ENCODE peak calls at places on chromosome 16, in seven cellular contexts. X is fibroblast of pulmonary artery, O is type B pancreatic cell, W is endothelial cell, Z is GM06990, T is fibroblast of lung, I is HFFc6. V is an unnamed sample.
A peak's percentile ranks its signal among the peaks of the same experiment; 100 is the strongest.

GRCh38 chr16:19515765-19516164 is 6.1 kb downstream of the GDE1 start:
- DNase-seq in X (no peak), O (no peak), W (no peak), Z (no peak), T (no peak), I (no peak), V (no peak)

GRCh38 chr16:50974438-50975036 is 176.5 kb downstream of the SALL1 start:
- DNase-seq in X (no peak), O (no peak), W (no peak), Z (no peak), T (no peak), I (no peak), V (no peak)

GRCh38 chr16:83046664-83047063 is 419.9 kb downstream of the CDH13 start:
- DNase-seq in X (peak; percentile 29), O (no peak), W (no peak), Z (no peak), T (no peak), I (no peak), V (no peak)

GRCh38 chr16:47037396-47037745 is 63.9 kb upstream of the DNAJA2 start:
- DNase-seq in X (peak; percentile 16), O (no peak), W (no peak), Z (no peak), T (no peak), I (no peak), V (no peak)

GRCh38 chr16:54402270-54402669 is 115.7 kb upstream of the IRX3 start:
- DNase-seq in X (no peak), O (no peak), W (no peak), Z (no peak), T (no peak), I (peak; percentile 43), V (no peak)

GRCh38 chr16:4475880-4476790 is at the start of gene HMOX2:
- DNase-seq in X (peak; percentile 91), O (peak; percentile 94), W (peak; percentile 95), Z (peak; percentile 98), T (peak; percentile 87), I (peak; percentile 84), V (peak; percentile 88)

GRCh38 chr16:84571010-84571409 is 46.9 kb downstream of the COTL1 start:
- DNase-seq in X (no peak), O (no peak), W (no peak), Z (no peak), T (no peak), I (no peak), V (no peak)

GRCh38 chr16:12426122-12426521 is 377.6 kb downstream of the CPPED1 start:
- DNase-seq in X (no peak), O (no peak), W (no peak), Z (no peak), T (peak; percentile 6), I (peak; percentile 3), V (no peak)

GRCh38 chr16:57574086-57574485 is 31.6 kb downstream of the ADGRG5 start:
- DNase-seq in X (no peak), O (peak; percentile 58), W (no peak), Z (no peak), T (no peak), I (no peak), V (no peak)

GRCh38 chr16:3652373-3653037 is 2.0 kb upstream of the DNASE1 start:
- DNase-seq in X (no peak), O (peak; percentile 48), W (no peak), Z (no peak), T (no peak), I (no peak), V (no peak)

GRCh38 chr16:64440005-64440404 is 681.9 kb downstream of the CDH11 start:
- DNase-seq in X (no peak), O (no peak), W (no peak), Z (no peak), T (no peak), I (no peak), V (no peak)

GRCh38 chr16:1073566-1074378 is 1.2 kb downstream of the SSTR5 start:
- DNase-seq in X (no peak), O (no peak), W (no peak), Z (no peak), T (no peak), I (no peak), V (no peak)

GRCh38 chr16:1688807-1689560 is 10.9 kb downstream of the JPT2 start:
- DNase-seq in X (peak; percentile 61), O (no peak), W (no peak), Z (no peak), T (peak; percentile 28), I (no peak), V (no peak)

GRCh38 chr16:85004587-85005205 is 6.6 kb downstream of the ZDHHC7 start:
- DNase-seq in X (peak; percentile 81), O (no peak), W (no peak), Z (no peak), T (peak; percentile 90), I (peak; percentile 85), V (no peak)

GRCh38 chr16:27174007-27174406 is 29.3 kb upstream of the KDM8 start:
- DNase-seq in X (no peak), O (no peak), W (no peak), Z (peak; percentile 44), T (no peak), I (no peak), V (no peak)

GRCh38 chr16:53882310-53882709 is 178.4 kb downstream of the FTO start:
- DNase-seq in X (no peak), O (no peak), W (no peak), Z (no peak), T (no peak), I (no peak), V (no peak)

GRCh38 chr16:12903325-12904040 is 2.1 kb downstream of the SHISA9 start:
- DNase-seq in X (no peak), O (no peak), W (peak; percentile 28), Z (no peak), T (no peak), I (no peak), V (peak; percentile 12)

GRCh38 chr16:49750341-49751011 is 105.4 kb downstream of the ZNF423 start:
- DNase-seq in X (peak; percentile 24), O (no peak), W (no peak), Z (no peak), T (no peak), I (no peak), V (no peak)

GRCh38 chr16:1908081-1908633 is 10.1 kb downstream of the HS3ST6 start:
- DNase-seq in X (no peak), O (no peak), W (no peak), Z (no peak), T (no peak), I (no peak), V (no peak)

GRCh38 chr16:74813109-74813641 is 38.6 kb upstream of the FA2H start:
- DNase-seq in X (peak; percentile 64), O (peak; percentile 86), W (peak; percentile 89), Z (peak; percentile 82), T (peak; percentile 65), I (peak; percentile 45), V (peak; percentile 82)

GRCh38 chr16:86575754-86576557 is 2.4 kb upstream of the FOXL1 start:
- DNase-seq in X (peak; percentile 95), O (peak; percentile 85), W (peak; percentile 76), Z (peak; percentile 48), T (peak; percentile 99), I (peak; percentile 95), V (peak; percentile 83)

GRCh38 chr16:6484931-6485330 is 847.7 kb upstream of the RBFOX1 start:
- DNase-seq in X (no peak), O (no peak), W (no peak), Z (no peak), T (no peak), I (no peak), V (no peak)

GRCh38 chr16:24499193-24499814 is 40.1 kb upstream of the RBBP6 start:
- DNase-seq in X (peak; percentile 29), O (no peak), W (peak; percentile 71), Z (no peak), T (peak; percentile 22), I (peak; percentile 35), V (peak; percentile 41)

GRCh38 chr16:2160915-2161551 is 5.5 kb downstream of the TRAF7 start:
- DNase-seq in X (peak; percentile 39), O (no peak), W (no peak), Z (no peak), T (peak; percentile 67), I (no peak), V (no peak)

GRCh38 chr16:73890524-73891500 is 405.8 kb upstream of the PSMD7 start:
- DNase-seq in X (peak; percentile 2), O (no peak), W (no peak), Z (no peak), T (peak; percentile 52), I (no peak), V (peak; percentile 5)

GRCh38 chr16:83233153-83233552 is 574.6 kb upstream of the HSBP1 start:
- DNase-seq in X (peak; percentile 7), O (no peak), W (no peak), Z (no peak), T (peak; percentile 38), I (no peak), V (no peak)

GRCh38 chr16:56401482-56401881 is 23.9 kb downstream of the AMFR start:
- DNase-seq in X (no peak), O (no peak), W (peak; percentile 31), Z (no peak), T (no peak), I (no peak), V (no peak)
- TF ChIP-seq CTCF in X (peak; percentile 27), O (peak; percentile 54), W (peak; percentile 13), Z (peak; percentile 37), T (no peak), I (peak; percentile 59), V (peak; percentile 50)

GRCh38 chr16:81633147-81633619 is 145.9 kb upstream of the PLCG2 start:
- DNase-seq in X (no peak), O (no peak), W (no peak), Z (no peak), T (no peak), I (no peak), V (no peak)
- TF ChIP-seq CTCF in X (no peak), O (peak; percentile 57), W (peak; percentile 55), Z (peak; percentile 4), T (no peak), I (peak; percentile 62), V (peak; percentile 47)

GRCh38 chr16:30488764-30489595 is 16.4 kb downstream of the ITGAL start:
- DNase-seq in X (no peak), O (no peak), W (no peak), Z (no peak), T (no peak), I (no peak), V (no peak)

GRCh38 chr16:30491229-30491628 is 18.7 kb downstream of the ITGAL start:
- DNase-seq in X (no peak), O (no peak), W (no peak), Z (no peak), T (no peak), I (no peak), V (no peak)

GRCh38 chr16:30494028-30494427 is 21.5 kb downstream of the ITGAL start:
- DNase-seq in X (no peak), O (no peak), W (no peak), Z (no peak), T (no peak), I (no peak), V (no peak)

GRCh38 chr16:30490210-30490609 is 17.7 kb downstream of the ITGAL start:
- DNase-seq in X (no peak), O (no peak), W (no peak), Z (no peak), T (no peak), I (no peak), V (no peak)

GRCh38 chr16:30491744-30492308 is 19.3 kb downstream of the ITGAL start:
- DNase-seq in X (peak; percentile 80), O (no peak), W (no peak), Z (no peak), T (peak; percentile 79), I (peak; percentile 76), V (no peak)
- TF ChIP-seq CTCF in X (no peak), O (no peak), W (no peak), Z (no peak), T (no peak), I (no peak), V (no peak)

GRCh38 chr16:88536971-88537751 is 33.0 kb upstream of the ZC3H18 start:
- DNase-seq in X (no peak), O (no peak), W (no peak), Z (no peak), T (no peak), I (no peak), V (no peak)
- TF ChIP-seq CTCF in X (no peak), O (no peak), W (no peak), Z (no peak), T (no peak), I (no peak), V (no peak)